ENCODE peak calls at places on chromosomes 2 and 18, in four cellular contexts. J is CD8-positive, alpha-beta memory T cell; M is NCI-H1092; L is psoas muscle. A is an unnamed sample.

GRCh38 chr2:219230201-219230540 is 565 bp downstream of the ANKZF1 start:
- DNase-seq in J (no peak), M (no peak), L (peak; percentile 74), A (no peak)

GRCh38 chr2:134823431-134823830 is 15.0 kb upstream of the ACMSD start:
- DNase-seq in J (no peak), M (no peak), L (no peak), A (no peak)

GRCh38 chr2:174312581-174313234 is 22.0 kb upstream of the SP9 start:
- DNase-seq in J (no peak), L (no peak), M (no peak), A (no peak)

GRCh38 chr18:37778417-37779165 is 213.0 kb upstream of the CELF4 start:
- DNase-seq in L (peak; percentile 52), J (no peak), M (peak; percentile 72), A (peak; percentile 47)

GRCh38 chr2:37588316-37588777 is 83.1 kb downstream of the CDC42EP3 start:
- DNase-seq in J (no peak), L (no peak), M (no peak), A (no peak)

GRCh38 chr2:37585982-37586621 is 85.3 kb downstream of the CDC42EP3 start:
- DNase-seq in J (peak; percentile 84), L (peak; percentile 68), M (no peak), A (no peak)

GRCh38 chr18:80108122-80108536 is 933 bp upstream of the ADNP2 start:
- DNase-seq in M (no peak), L (no peak), J (no peak), A (no peak)

GRCh38 chr2:180376076-180376475 is 369.0 kb upstream of the CWC22 start:
- DNase-seq in J (no peak), L (no peak), M (no peak), A (no peak)

GRCh38 chr18:615773-616172 is 19.0 kb downstream of the CLUL1 start:
- DNase-seq in L (no peak), M (no peak), J (no peak), A (no peak)

GRCh38 chr2:172273910-172274571 is 153.3 kb upstream of the ITGA6 start:
- DNase-seq in J (no peak), L (no peak), M (no peak), A (no peak)

GRCh38 chr2:110740747-110741349 is 8.5 kb downstream of the ACOXL start:
- DNase-seq in J (no peak), M (no peak), L (no peak), A (no peak)

GRCh38 chr2:16022548-16023240 is 82.3 kb downstream of the MYCN start:
- DNase-seq in L (no peak), M (no peak), J (no peak), A (no peak)

GRCh38 chr2:142707318-142707717 is 170.1 kb upstream of the KYNU start:
- DNase-seq in M (no peak), J (no peak), L (no peak), A (no peak)

GRCh38 chr2:11945139-11946126 is 199.0 kb downstream of the LPIN1 start:
- DNase-seq in L (no peak), M (no peak), J (no peak), A (no peak)

GRCh38 chr2:118386636-118387302 is 298.5 kb downstream of the INSIG2 start:
- DNase-seq in M (no peak), L (no peak), J (no peak), A (no peak)

GRCh38 chr2:25036221-25036559 is 5.7 kb upstream of the EFR3B start:
- DNase-seq in M (no peak), J (no peak), L (no peak), A (no peak)

GRCh38 chr2:10909050-10909995 is 2.4 kb upstream of the KCNF1 start:
- DNase-seq in M (no peak), J (no peak), L (no peak), A (no peak)

GRCh38 chr2:165273176-165273575 is 34.0 kb downstream of the SCN2A start:
- DNase-seq in M (no peak), J (no peak), L (no peak), A (no peak)

GRCh38 chr18:42360716-42361115 is 405.7 kb downstream of the PIK3C3 start:
- DNase-seq in J (no peak), M (no peak), L (no peak), A (no peak)

GRCh38 chr2:172119089-172119488 is 16.4 kb upstream of the DLX2 start:
- DNase-seq in J (no peak), L (no peak), M (no peak), A (no peak)

GRCh38 chr18:39635966-39636365 is 2070.4 kb upstream of the CELF4 start:
- DNase-seq in L (no peak), M (no peak), J (no peak), A (no peak)

A was measured in GM12892.